ENCODE peak calls at places on chromosomes 16 and 17, in six cellular contexts. H is hypothalamus; S is H54; R is stimulated activated CD4-positive, alpha-beta T cell treated with anti-CD3 and anti-CD28 coated beads, Interleukin-2, amount 100 ng/mL, for 4 hours; K is hepatic stellate cell; Z is activated CD8-positive, alpha-beta memory T cell treated with anti-CD3 and anti-CD28 coated beads, Interleukin-2, amount 10 ng/mL, durations not matched to agents 7 days and 5 days. J is an unnamed sample.

GRCh38 chr16:9092282-9092962 is 978 bp downstream of the HAPSTR1 start:
- DNase-seq in H (peak; percentile 13), S (no peak), R (no peak), K (no peak), Z (peak; percentile 68), J (no peak)

GRCh38 chr17:60594747-60595146 is 5.2 kb upstream of the PPM1D start:
- DNase-seq in H (no peak), S (no peak), R (no peak), K (no peak), Z (no peak), J (no peak)

GRCh38 chr17:59492091-59492451 is 73.3 kb upstream of the DHX40 start:
- DNase-seq in H (no peak), S (no peak), R (no peak), K (no peak), Z (no peak), J (no peak)

GRCh38 chr17:48841395-48841831 is 10.6 kb downstream of the CALCOCO2 start:
- DNase-seq in H (no peak), S (no peak), R (no peak), K (peak; percentile 41), Z (peak; percentile 84), J (peak; percentile 48)

GRCh38 chr17:36918260-36918691 is 19.0 kb upstream of the LHX1 start:
- DNase-seq in H (no peak), S (peak; percentile 58), R (no peak), K (no peak), Z (no peak), J (peak; percentile 73)

GRCh38 chr17:81651692-81652091 is 4.7 kb downstream of the PDE6G start:
- DNase-seq in H (no peak), S (peak; percentile 98), R (no peak), K (peak; percentile 87), Z (no peak), J (peak; percentile 91)

GRCh38 chr17:80252871-80253270 is 7.8 kb upstream of the RNF213 start:
- DNase-seq in H (no peak), S (no peak), R (peak; percentile 83), K (no peak), Z (peak; percentile 92), J (no peak)

GRCh38 chr16:67529639-67530012 is 997 bp downstream of the RIPOR1 start:
- DNase-seq in H (no peak), S (no peak), R (no peak), K (no peak), Z (no peak), J (no peak)

GRCh38 chr17:50206604-50207293 is 5.3 kb upstream of the COL1A1 start:
- DNase-seq in H (no peak), S (no peak), R (no peak), K (no peak), Z (no peak), J (no peak)

J was measured in HTR-8/SVneo.